ENCODE peak calls at places on chromosome 7, in ten cellular contexts. R is activated naive CD8-positive, alpha-beta T cell treated with anti-CD3 and anti-CD28 coated beads, Interleukin-2, amount 10 ng/mL, durations not matched to agents 7 days and 5 days; T is GM23248; K is lung microvascular endothelial cell; H is esophagus squamous epithelium; Q is SJSA1; V is hippocampal formation; W is mammary epithelial cell; L is NCI-H1694 treated with DMSO at 0.1 percent for 48 hours; E is body of pancreas. D is an unnamed sample.

GRCh38 chr7:132080967-132081668 is 495.2 kb downstream of the PLXNA4 start:
- DNase-seq in L (peak), Q (no peak), R (no peak), E (no peak), W (no peak), K (no peak), V (peak), H (no peak), T (peak), D (no peak)

GRCh38 chr7:45455662-45456061 is 118.5 kb upstream of the ADCY1 start:
- DNase-seq in H (no peak), E (no peak), W (no peak), T (no peak), V (no peak), Q (no peak), R (no peak), K (no peak), L (no peak), D (no peak)

GRCh38 chr7:121076350-121077164 is 88.0 kb downstream of the CPED1 start:
- DNase-seq in V (no peak), R (no peak), K (no peak), T (peak), W (peak), H (no peak), Q (no peak), E (no peak), L (no peak), D (no peak)

GRCh38 chr7:47666164-47666862 is 84.4 kb upstream of the TNS3 start:
- DNase-seq in Q (no peak), W (no peak), V (no peak), R (no peak), E (no peak), K (no peak), T (peak), L (no peak), H (no peak), D (no peak)

GRCh38 chr7:105454921-105455320 is 66.2 kb upstream of the SRPK2 start:
- DNase-seq in V (no peak), E (no peak), Q (no peak), H (no peak), W (peak), K (no peak), T (peak), R (no peak), L (no peak), D (no peak)

GRCh38 chr7:135772639-135773019 is 24.0 kb upstream of the FAM180A start:
- DNase-seq in T (no peak), R (no peak), K (no peak), V (no peak), Q (no peak), E (no peak), L (peak), W (no peak), H (no peak), D (peak)

GRCh38 chr7:144873316-144873845 is 37.5 kb upstream of the TPK1 start:
- DNase-seq in T (no peak), E (no peak), H (no peak), R (no peak), K (no peak), V (no peak), Q (no peak), L (no peak), W (no peak), D (no peak)

GRCh38 chr7:25949672-25950487 is 202.1 kb upstream of the NFE2L3 start:
- DNase-seq in V (no peak), R (no peak), Q (no peak), H (no peak), W (no peak), L (no peak), E (peak), K (no peak), T (peak), D (no peak)

GRCh38 chr7:150401861-150402631 is 22.9 kb downstream of the ZNF775 start:
- DNase-seq in R (no peak), V (no peak), L (no peak), E (peak), W (no peak), K (no peak), T (no peak), Q (no peak), H (no peak), D (peak)

GRCh38 chr7:101900103-101900502 is 82.7 kb downstream of the CUX1 start:
- DNase-seq in H (no peak), V (peak), R (no peak), Q (no peak), K (peak), T (peak), W (peak), L (peak), E (no peak), D (peak)

GRCh38 chr7:80145780-80146422 is 11.3 kb downstream of the GNAI1 start:
- DNase-seq in L (no peak), K (no peak), T (peak), Q (no peak), E (no peak), V (no peak), W (peak), H (no peak), R (no peak), D (no peak)